ENCODE peak calls at places on chromosomes 12 and 14, in six cellular contexts. D is mesothelial cell of epicardium; C is left ventricle myocardium superior; K is naive thymus-derived CD8-positive, alpha-beta T cell; O is NCI-H1092; M is right atrium auricular region. I is an unnamed sample.

GRCh38 chr14:29806124-29806517 is 121.5 kb downstream of the PRKD1 start:
- DNase-seq in C (no peak), M (no peak), D (no peak), O (no peak), K (no peak), I (no peak)

GRCh38 chr14:32224731-32225377 is 21.8 kb upstream of the RNU6-8 start:
- DNase-seq in K (no peak), C (peak), M (no peak), D (no peak), O (no peak), I (no peak)

GRCh38 chr12:32120419-32120818 is 13.8 kb downstream of the BICD1 start:
- DNase-seq in O (no peak), D (no peak), C (no peak), M (no peak), K (no peak), I (no peak)

GRCh38 chr14:76056128-76056527 is 70.6 kb downstream of the IFT43 start:
- DNase-seq in K (no peak), C (no peak), O (no peak), D (no peak), M (no peak), I (no peak)

GRCh38 chr12:128859311-128859710 is 6.0 kb downstream of the GLT1D1 start:
- DNase-seq in O (no peak), D (no peak), K (no peak), M (no peak), C (no peak), I (no peak)

GRCh38 chr14:72907886-72908285 is 14.0 kb upstream of the DPF3 start:
- DNase-seq in C (no peak), K (no peak), M (no peak), O (no peak), D (no peak), I (no peak)

GRCh38 chr14:45940318-45940717 is 687.3 kb upstream of the MIS18BP1 start:
- DNase-seq in C (no peak), K (no peak), M (no peak), D (no peak), O (no peak), I (no peak)

GRCh38 chr14:59772252-59772651 is 98.3 kb downstream of the RTN1 start:
- DNase-seq in M (no peak), D (no peak), O (no peak), C (no peak), K (no peak), I (no peak)

GRCh38 chr14:100384819-100385813 is 62.0 kb downstream of the SLC25A47 start:
- DNase-seq in M (no peak), C (no peak), K (no peak), D (no peak), O (no peak), I (no peak)

GRCh38 chr14:29262979-29263378 is 496.4 kb downstream of the FOXG1 start:
- DNase-seq in C (no peak), M (no peak), D (no peak), K (no peak), O (no peak), I (no peak)

GRCh38 chr14:65170768-65171251 is 68.5 kb upstream of the MAX start:
- DNase-seq in C (peak), K (peak), M (no peak), O (no peak), D (peak), I (no peak)

GRCh38 chr12:22634883-22635282 is 9.9 kb downstream of the ETNK1 start:
- DNase-seq in D (no peak), O (no peak), C (no peak), K (no peak), M (no peak), I (no peak)

GRCh38 chr14:100709252-100709955 is 17.3 kb upstream of the DLK1 start:
- DNase-seq in O (no peak), K (no peak), C (peak), D (peak), M (no peak), I (no peak)

GRCh38 chr14:58899317-58899713 is 261.6 kb downstream of the DACT1 start:
- DNase-seq in K (no peak), O (no peak), C (no peak), M (no peak), D (no peak), I (no peak)

GRCh38 chr14:100417466-100417865 is 94.3 kb downstream of the SLC25A47 start:
- DNase-seq in C (no peak), O (no peak), K (no peak), D (peak), M (peak), I (no peak)

GRCh38 chr12:10119072-10119471 is 10.9 kb downstream of the CLEC7A start:
- DNase-seq in D (no peak), C (no peak), O (no peak), M (no peak), K (no peak), I (no peak)

GRCh38 chr12:106709068-106709511 is 65.4 kb upstream of the RIC8B start:
- DNase-seq in K (no peak), D (no peak), C (no peak), O (no peak), M (no peak), I (no peak)

I was measured in right cardiac atrium.